ENCODE peak calls at places on chromosome 1, in seven cellular contexts. O is ELR, L is CMK, Y is HEK293T, P is NCI-H1694 treated with DMSO at 0.1 percent for 48 hours, X is amniotic stem cell, J is WTC11. C is an unnamed sample.

GRCh38 chr1:228334226-228334935 is 72.3 kb downstream of the TRIM11 start:
- DNase-seq in O (no peak), L (no peak), Y (no peak), P (no peak), X (no peak), J (no peak), C (no peak)

GRCh38 chr1:116062201-116062600 is 49.0 kb upstream of the MAB21L3 start:
- DNase-seq in O (no peak), L (no peak), Y (no peak), P (no peak), X (no peak), J (no peak), C (no peak)

GRCh38 chr1:234774971-234775370 is 165.0 kb upstream of the IRF2BP2 start:
- DNase-seq in O (peak), L (no peak), Y (no peak), P (no peak), X (no peak), J (no peak), C (no peak)

GRCh38 chr1:66624412-66625060 is 90.6 kb downstream of the SGIP1 start:
- DNase-seq in O (peak), L (no peak), Y (no peak), P (no peak), X (peak), J (no peak), C (no peak)

GRCh38 chr1:185440877-185441276 is 123.8 kb upstream of the IVNS1ABP start:
- DNase-seq in O (peak), L (no peak), Y (no peak), P (no peak), X (no peak), J (no peak), C (no peak)

GRCh38 chr1:75079535-75080290 is 54.5 kb upstream of the LHX8 start:
- DNase-seq in O (peak), L (no peak), Y (no peak), P (no peak), X (no peak), J (no peak), C (no peak)

GRCh38 chr1:93722081-93723031 is 40.7 kb upstream of the BCAR3 start:
- DNase-seq in O (no peak), L (no peak), Y (no peak), P (no peak), X (no peak), J (no peak), C (no peak)

GRCh38 chr1:33466159-33466558 is 6.3 kb upstream of the ZSCAN20 start:
- DNase-seq in O (no peak), L (no peak), Y (no peak), P (no peak), X (no peak), J (no peak), C (no peak)